ENCODE peak calls at places on chromosomes 3 and 15, in nine cellular contexts. M is left ventricle myocardium inferior; P is heart right ventricle; A is aorta; R is DND-41; S is neural progenitor cell; Y is adrenal gland; B is CD4-positive, CD25-positive, alpha-beta regulatory T cell; G is Karpas-422. W is an unnamed sample. For H3K4me1, the result is how much of the 10 kb centered on the place peaks cover.

GRCh38 chr3:154050216-154050615 is 71.0 kb upstream of the ARHGEF26 start:
- DNase-seq in M (no peak), P (no peak), A (no peak), R (no peak), S (no peak), Y (no peak), B (no peak), G (no peak), W (no peak)

GRCh38 chr15:96457852-96458251 is 127.4 kb downstream of the NR2F2 start:
- DNase-seq in M (no peak), P (no peak), A (no peak), R (no peak), S (no peak), Y (no peak), B (no peak), G (no peak), W (no peak)

GRCh38 chr15:55740981-55741591 is 1.9 kb downstream of the PRTG start:
- DNase-seq in M (no peak), P (no peak), A (no peak), R (no peak), S (peak), Y (no peak), B (no peak), G (no peak), W (no peak)

GRCh38 chr3:31116651-31117050 is 222.2 kb upstream of the GADL1 start:
- DNase-seq in M (no peak), P (no peak), A (no peak), R (no peak), S (no peak), Y (no peak), B (no peak), G (no peak), W (no peak)

GRCh38 chr15:58842713-58843396 is 71.8 kb downstream of the MINDY2 start:
- DNase-seq in M (no peak), P (no peak), A (no peak), R (no peak), S (no peak), Y (no peak), B (no peak), G (no peak), W (no peak)

GRCh38 chr3:107450254-107450653 is 72.5 kb upstream of the BBX start:
- DNase-seq in M (no peak), P (no peak), A (no peak), R (no peak), S (no peak), Y (no peak), B (no peak), G (no peak), W (no peak)

GRCh38 chr3:27423463-27423862 is 54.3 kb upstream of the NEK10 start:
- DNase-seq in M (no peak), P (no peak), A (no peak), R (no peak), S (no peak), Y (no peak), B (no peak), G (no peak), W (no peak)

GRCh38 chr3:177179281-177180067 is 17.8 kb downstream of the TBL1XR1 start:
- DNase-seq in M (no peak), P (no peak), A (no peak), R (no peak), S (no peak), Y (no peak), B (no peak), G (peak), W (no peak)

GRCh38 chr3:107217161-107217560 is 160.1 kb upstream of the CCDC54 start:
- DNase-seq in M (no peak), P (no peak), A (no peak), R (no peak), S (no peak), Y (no peak), B (no peak), G (no peak), W (no peak)

GRCh38 chr3:8519774-8520448 is 18.3 kb downstream of the LMCD1 start:
- DNase-seq in M (no peak), P (no peak), A (no peak), R (no peak), S (no peak), Y (no peak), B (no peak), G (no peak), W (no peak)

GRCh38 chr3:147130461-147130860 is 275.9 kb downstream of the ZIC4 start:
- DNase-seq in M (no peak), P (no peak), A (no peak), R (no peak), S (no peak), Y (no peak), B (no peak), G (no peak), W (no peak)

GRCh38 chr15:54681578-54681977 is 515.2 kb downstream of the RSL24D1 start:
- DNase-seq in M (no peak), P (no peak), A (no peak), R (no peak), S (no peak), Y (no peak), B (no peak), G (no peak), W (no peak)

GRCh38 chr3:128781164-128781563 is 55.2 kb downstream of the RAB7A start:
- DNase-seq in M (no peak), P (no peak), A (no peak), R (no peak), S (no peak), Y (no peak), B (no peak), G (no peak), W (no peak)
- H3K4me1 ChIP-seq in M (half or more), P (half or more), A (under half), R (under half), S (under half), Y (under half), B (under half), G (half or more), W (half or more)

DNA sequence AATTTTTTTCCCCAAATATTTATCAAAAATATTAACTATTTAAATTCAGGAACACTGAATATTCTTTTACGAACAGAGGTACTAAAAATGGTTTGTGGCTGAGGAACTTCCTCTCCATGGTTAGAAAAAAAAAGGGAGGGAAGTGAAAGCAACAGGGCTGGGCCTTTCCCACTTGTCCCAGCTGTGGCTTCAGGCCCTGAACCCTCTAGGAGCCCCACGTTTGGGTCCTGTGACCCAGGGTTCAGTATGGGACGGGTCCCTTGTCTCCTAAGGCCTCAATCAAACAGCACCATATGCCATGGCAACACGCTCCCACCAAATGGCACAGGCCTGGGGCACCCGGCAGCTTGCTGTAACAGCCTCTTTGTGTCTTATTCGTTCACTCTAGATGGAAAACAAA is 32.4 kb downstream of the POC1A start:
- DNase-seq in M (no peak), P (no peak), A (peak), R (no peak), S (no peak), Y (no peak), B (no peak), G (no peak), W (peak)
- H3K27ac ChIP-seq in M (peak), P (peak), A (no peak), R (no peak), S (no peak), Y (peak), B (no peak), G (peak), W (peak)

GRCh38 chr15:74216949-74217348 is 14.4 kb upstream of the STRA6 start:
- DNase-seq in M (no peak), P (no peak), A (no peak), R (no peak), S (no peak), Y (no peak), B (no peak), G (no peak), W (no peak)
- H3K4me1 ChIP-seq in M (under half), P (under half), A (under half), R (under half), S (half or more), Y (under half), B (under half), G (under half), W (under half)

DNA sequence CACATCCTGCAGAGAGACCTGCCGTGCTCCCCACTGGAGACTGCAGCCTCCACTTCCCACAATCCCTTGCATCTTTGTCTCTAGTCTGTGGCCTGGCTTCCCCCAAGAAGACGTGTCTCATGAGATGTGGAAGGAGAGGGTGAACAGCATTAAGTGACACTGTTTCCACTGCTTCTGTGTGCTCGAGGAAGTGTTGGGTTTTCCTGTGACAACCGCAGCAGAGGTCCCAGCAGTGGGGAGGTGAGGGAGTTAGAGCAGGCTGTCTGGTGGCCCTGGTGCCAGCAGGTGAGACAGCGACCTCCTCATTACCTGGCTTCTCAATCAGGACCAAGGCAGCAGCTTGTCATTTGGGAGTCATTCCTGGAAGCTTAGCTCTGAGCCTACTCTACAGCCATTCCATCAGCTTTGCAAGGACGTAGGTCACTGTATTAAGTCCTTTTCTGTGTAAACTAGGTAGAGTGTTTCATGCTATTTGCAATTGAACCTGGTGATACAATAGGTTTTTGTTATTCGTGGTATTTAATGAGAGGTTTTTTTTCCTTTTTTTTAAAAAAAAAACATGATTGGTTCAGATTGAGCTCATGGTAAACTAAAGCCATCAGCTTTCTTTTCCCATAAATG is 63.4 kb upstream of the RGMA start:
- DNase-seq in M (no peak), P (no peak), A (no peak), R (peak), S (no peak), Y (no peak), B (no peak), G (no peak), W (no peak)
- H3K27ac ChIP-seq in M (peak), P (no peak), A (no peak), R (peak), S (no peak), Y (no peak), B (no peak), G (no peak), W (no peak)

DNA sequence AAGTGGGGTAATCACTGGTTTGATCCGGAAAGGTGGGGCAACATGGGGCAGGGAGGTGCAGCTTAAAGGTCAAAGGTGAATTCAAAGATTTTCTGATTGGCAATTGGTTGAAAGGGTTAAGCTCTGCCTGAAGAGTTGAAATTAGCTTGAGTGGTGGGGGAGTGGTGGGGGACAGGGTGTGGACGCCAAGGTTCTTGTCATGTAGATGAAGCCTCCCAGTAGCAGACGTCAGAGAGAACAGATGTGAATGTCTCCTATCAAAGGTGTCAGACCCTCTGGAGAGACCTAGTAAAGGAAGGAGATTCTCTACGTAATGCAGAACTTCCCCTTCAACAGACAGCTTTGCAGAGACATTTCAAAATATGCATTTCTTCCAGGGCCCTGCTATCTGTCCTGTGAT is 62.8 kb downstream of the ABCC5 start:
- DNase-seq in M (no peak), P (no peak), A (no peak), R (no peak), S (no peak), Y (no peak), B (no peak), G (no peak), W (no peak)
- H3K4me1 ChIP-seq in M (under half), P (under half), A (under half), R (under half), S (under half), Y (under half), B (under half), G (under half), W (under half)

GRCh38 chr3:38030126-38031021 is 932 bp upstream of the PLCD1 start:
- DNase-seq in M (no peak), P (no peak), A (no peak), R (no peak), S (no peak), Y (no peak), B (no peak), G (no peak), W (peak)

GRCh38 chr3:38026856-38027255 is 2.6 kb downstream of the PLCD1 start:
- DNase-seq in M (no peak), P (no peak), A (no peak), R (no peak), S (no peak), Y (no peak), B (no peak), G (no peak), W (no peak)

GRCh38 chr3:38027466-38028465 is 1.7 kb downstream of the PLCD1 start:
- DNase-seq in M (no peak), P (no peak), A (no peak), R (no peak), S (no peak), Y (no peak), B (no peak), G (no peak), W (no peak)

GRCh38 chr3:38029400-38030125 is at the start of gene PLCD1:
- DNase-seq in M (peak), P (peak), A (peak), R (no peak), S (peak), Y (no peak), B (peak), G (no peak), W (peak)

DNA sequence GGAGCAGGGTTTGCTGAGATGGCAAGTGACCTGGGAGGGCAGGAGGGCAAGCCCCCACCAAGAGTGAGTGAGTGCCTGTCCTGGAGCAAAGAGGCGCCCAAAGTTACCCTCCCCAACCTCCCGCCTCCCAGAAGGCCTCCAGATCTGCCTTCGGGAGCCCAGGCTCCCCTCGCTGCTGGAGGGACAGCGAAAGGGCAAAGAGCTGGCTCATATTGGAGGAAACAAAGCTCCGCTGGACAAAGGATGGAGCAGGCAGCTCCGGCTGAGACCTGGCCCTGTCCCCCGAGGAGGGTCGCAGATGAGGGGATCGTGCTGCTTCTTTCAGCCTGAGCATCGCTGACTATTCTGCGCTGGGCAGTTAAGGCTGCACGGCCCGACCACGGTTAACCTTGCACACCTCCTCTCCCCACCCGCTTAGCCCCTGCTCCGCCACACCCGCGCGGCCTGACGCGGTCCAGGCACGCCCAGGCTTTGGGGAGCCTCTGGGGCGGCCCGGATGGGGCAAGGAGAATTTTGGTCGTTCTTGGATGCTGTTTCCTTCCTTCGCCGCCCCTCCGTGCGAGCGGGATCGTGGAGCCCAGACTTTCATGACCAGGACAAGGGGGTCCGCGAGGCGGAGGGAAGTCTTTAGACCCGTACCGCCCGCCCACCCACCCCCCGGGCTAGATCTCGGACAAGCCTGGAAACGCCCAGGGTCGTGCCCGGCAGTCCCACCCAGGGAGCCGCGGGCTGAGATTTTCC is 651 bp downstream of the PLCD1 start:
- DNase-seq in M (no peak), P (no peak), A (no peak), R (no peak), S (peak), Y (no peak), B (no peak), G (no peak), W (no peak)
- H3K27ac ChIP-seq in M (peak), P (peak), A (peak), R (no peak), S (no peak), Y (peak), B (no peak), G (no peak), W (peak)

GRCh38 chr15:62606376-62607164 is 436.0 kb upstream of the TPM1 start:
- DNase-seq in M (no peak), P (no peak), A (no peak), R (no peak), S (no peak), Y (no peak), B (no peak), G (no peak), W (no peak)

GRCh38 chr15:62601779-62602540 is 436.9 kb upstream of the C2CD4B start:
- DNase-seq in M (no peak), P (no peak), A (no peak), R (no peak), S (no peak), Y (no peak), B (no peak), G (no peak), W (no peak)

GRCh38 chr15:62600376-62600775 is 435.3 kb upstream of the C2CD4B start:
- DNase-seq in M (no peak), P (no peak), A (no peak), R (no peak), S (no peak), Y (no peak), B (no peak), G (no peak), W (no peak)

GRCh38 chr15:62605292-62605691 is 437.3 kb upstream of the TPM1 start:
- DNase-seq in M (no peak), P (no peak), A (no peak), R (no peak), S (no peak), Y (no peak), B (no peak), G (no peak), W (no peak)

GRCh38 chr15:62603757-62604156 is 438.7 kb upstream of the C2CD4B start:
- DNase-seq in M (no peak), P (no peak), A (no peak), R (no peak), S (no peak), Y (no peak), B (no peak), G (no peak), W (no peak)
- H3K4me1 ChIP-seq in M (half or more), P (under half), A (under half), R (under half), S (under half), Y (under half), B (under half), G (under half), W (under half)

W was measured in heart left ventricle.